ENCODE peak calls at places on chromosomes 6 and 20, in five cellular contexts. W, A, L, G and I are unnamed samples.

GRCh38 chr20:49482621-49483017 is at the start of gene KCNB1:
- DNase-seq in A (peak; percentile 19), G (peak; percentile 6), W (peak; percentile 94), L (no peak), I (no peak)

GRCh38 chr6:137872071-137872470 is 5.0 kb downstream of the TNFAIP3 start:
- DNase-seq in L (no peak), A (no peak), G (peak; percentile 51), W (no peak), I (no peak)

GRCh38 chr20:33684533-33685327 is 1.5 kb downstream of the E2F1 start:
- DNase-seq in G (no peak), A (peak; percentile 74), W (peak; percentile 65), L (no peak), I (no peak)

GRCh38 chr6:17945111-17945510 is 42.3 kb downstream of the KIF13A start:
- DNase-seq in A (no peak), L (no peak), W (no peak), G (no peak), I (no peak)

GRCh38 chr6:138529510-138529909 is 30.2 kb upstream of the NHSL1 start:
- DNase-seq in G (no peak), W (peak; percentile 52), A (no peak), L (no peak), I (no peak)

GRCh38 chr20:41670631-41671030 is 52.5 kb upstream of the CHD6 start:
- DNase-seq in A (no peak), L (no peak), W (no peak), G (no peak), I (no peak)

GRCh38 chr20:19254086-19254821 is 41.8 kb downstream of the SLC24A3 start:
- DNase-seq in A (no peak), G (no peak), W (no peak), L (no peak), I (no peak)

GRCh38 chr6:129744201-129744879 is 34.4 kb upstream of the ARHGAP18 start:
- DNase-seq in A (peak; percentile 37), G (peak; percentile 52), W (peak; percentile 45), L (peak; percentile 76), I (peak; percentile 81)

GRCh38 chr6:144352310-144352709 is 67.2 kb downstream of the UTRN start:
- DNase-seq in L (no peak), G (no peak), A (peak; percentile 70), W (no peak), I (no peak)

GRCh38 chr6:136173519-136174507 is 76.3 kb downstream of the MTFR2 start:
- DNase-seq in G (no peak), L (no peak), A (no peak), W (no peak), I (no peak)

GRCh38 chr6:139028658-139029469 is at the start of gene ABRACL:
- DNase-seq in A (peak; percentile 76), G (peak; percentile 77), W (peak; percentile 48), L (peak; percentile 39), I (peak; percentile 18)

GRCh38 chr6:88449770-88450169 is 283.6 kb upstream of the CNR1 start:
- DNase-seq in A (no peak), G (no peak), L (no peak), W (no peak), I (no peak)

GRCh38 chr6:56579155-56579851 is 63.4 kb downstream of the DST start:
- DNase-seq in L (no peak), W (no peak), A (no peak), G (no peak), I (no peak)

GRCh38 chr6:93917216-93917615 is 497.9 kb upstream of the EPHA7 start:
- DNase-seq in L (no peak), G (no peak), W (no peak), A (no peak), I (no peak)

GRCh38 chr6:7150381-7151064 is 42.8 kb downstream of the RREB1 start:
- DNase-seq in W (peak; percentile 80), A (no peak), G (no peak), L (no peak), I (no peak)

GRCh38 chr6:63899550-63899949 is 263.9 kb downstream of the PHF3 start:
- DNase-seq in W (no peak), A (no peak), G (peak; percentile 75), L (no peak), I (no peak)

GRCh38 chr6:89503641-89504040 is 70.7 kb downstream of the ANKRD6 start:
- DNase-seq in W (no peak), A (no peak), G (no peak), L (no peak), I (no peak)

GRCh38 chr6:5302995-5303622 is 41.8 kb downstream of the FARS2 start:
- DNase-seq in A (peak; percentile 59), W (peak; percentile 88), G (peak; percentile 77), L (peak; percentile 37), I (peak; percentile 9)
- TF ChIP-seq CTCF in A (peak; percentile 74), W (peak; percentile 64), G (peak; percentile 87), L (peak; percentile 84), I (peak; percentile 62)

DNA sequence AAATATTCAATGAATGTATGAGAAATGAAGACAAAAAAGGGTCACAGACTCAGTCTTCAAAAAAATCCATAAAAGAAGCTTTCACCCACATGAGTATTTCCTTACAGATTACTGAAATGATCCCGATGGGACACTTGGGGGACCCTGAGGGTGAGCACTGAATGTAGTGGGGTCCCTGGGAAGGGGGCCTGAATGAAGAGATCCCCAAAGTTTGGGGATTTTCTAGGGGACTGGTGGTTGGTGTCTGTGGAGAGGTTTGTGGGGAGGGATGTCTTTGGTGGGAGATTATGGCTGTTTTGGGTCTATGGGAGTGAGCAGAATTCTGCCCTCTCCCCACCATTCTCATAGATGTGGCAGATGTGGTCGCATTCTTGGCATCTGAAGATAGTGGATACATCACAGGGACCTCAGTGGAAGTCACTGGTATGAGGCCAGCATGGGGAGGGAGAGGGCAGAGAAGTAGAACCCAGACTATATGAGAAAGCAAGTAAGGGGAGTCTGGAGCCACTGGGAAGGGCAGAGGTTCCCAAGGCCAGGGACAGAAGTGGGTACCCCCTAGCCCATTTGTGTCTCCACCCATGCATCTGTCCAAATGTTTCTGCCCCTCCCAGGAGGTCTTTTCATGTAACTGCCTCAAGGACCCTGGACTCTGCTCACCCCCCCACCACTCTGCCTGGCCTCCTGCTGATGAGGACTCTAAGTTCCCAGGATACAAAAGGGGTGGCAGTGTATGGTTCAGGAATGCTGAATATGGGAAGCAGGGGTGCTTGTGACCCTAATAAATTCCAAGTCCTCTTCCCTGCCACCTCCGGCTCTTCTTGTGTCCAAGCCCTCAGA is 1.8 kb downstream of the HSD17B8 start:
- DNase-seq in G (no peak), W (no peak), A (no peak), L (no peak), I (no peak)
- H3K4me3 ChIP-seq in G (no peak overlapping the region), W (peak overlapping the region; percentile 96), A (no peak overlapping the region), L (no peak overlapping the region), I (no peak overlapping the region)

GRCh38 chr6:124339610-124340339 is 536.1 kb downstream of the NKAIN2 start:
- DNase-seq in W (peak; percentile 20), L (no peak), G (no peak), A (no peak), I (no peak)

GRCh38 chr6:124334359-124334758 is 530.7 kb downstream of the NKAIN2 start:
- DNase-seq in W (peak; percentile 18), A (no peak), L (no peak), G (no peak), I (no peak)
- TF ChIP-seq CTCF in W (peak; percentile 21), A (no peak), L (no peak), G (no peak), I (no peak)

GRCh38 chr6:43457643-43458042 is 2.3 kb upstream of the DLK2 start:
- DNase-seq in G (no peak), L (no peak), W (no peak), A (no peak), I (no peak)
- H3K4me3 ChIP-seq in G (no peak overlapping the region), L (no peak overlapping the region), W (no peak overlapping the region), A (no peak overlapping the region), I (no peak overlapping the region)

GRCh38 chr20:44273231-44274215 is 26.4 kb downstream of the GDAP1L1 start:
- DNase-seq in W (no peak), L (no peak), A (no peak), G (no peak), I (no peak)

GRCh38 chr20:44268802-44269201 is 21.7 kb downstream of the GDAP1L1 start:
- DNase-seq in G (no peak), W (no peak), A (no peak), L (no peak), I (no peak)

GRCh38 chr20:44274303-44275017 is 27.4 kb downstream of the GDAP1L1 start:
- DNase-seq in G (no peak), A (no peak), W (no peak), L (no peak), I (no peak)

DNA sequence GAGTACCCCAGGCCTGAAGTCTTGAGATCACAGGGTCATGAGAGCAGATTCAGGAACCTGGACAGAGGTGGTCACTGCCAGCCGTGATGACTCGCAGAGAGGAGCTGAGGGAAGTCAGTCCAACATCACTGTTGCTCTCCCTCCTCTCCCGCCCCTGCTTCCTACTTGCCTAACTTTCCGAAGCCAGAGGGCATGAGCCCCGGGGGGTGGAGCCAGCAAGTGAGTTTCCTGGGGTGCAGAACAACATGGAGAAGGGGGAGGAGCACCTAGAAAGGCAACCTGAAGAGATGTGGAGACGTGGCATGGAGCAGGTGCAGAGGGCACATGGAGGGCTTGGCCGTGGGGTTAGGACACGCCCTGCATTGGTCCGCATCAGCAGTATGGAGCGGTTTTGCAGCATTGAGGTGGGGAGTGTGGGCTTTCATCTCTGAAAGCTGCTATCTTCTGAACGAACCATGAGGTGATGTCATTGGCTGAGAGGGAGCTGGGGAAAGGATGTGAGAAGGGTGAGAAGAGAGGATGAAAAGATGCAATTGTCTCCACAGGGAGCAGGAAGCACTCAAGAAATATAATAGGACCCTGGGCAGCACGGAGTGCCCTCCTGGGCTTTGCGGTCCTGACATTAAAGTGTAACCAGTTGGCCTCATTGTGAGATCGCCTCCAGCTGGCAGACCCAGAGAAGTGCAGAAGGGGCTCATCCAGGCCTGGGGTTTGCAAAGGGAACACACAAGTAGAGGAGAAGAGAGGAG is 25.0 kb downstream of the GDAP1L1 start:
- DNase-seq in A (no peak), W (peak; percentile 77), G (no peak), L (no peak), I (no peak)
- TF ChIP-seq CTCF in A (peak; percentile 63), W (peak; percentile 84), G (peak; percentile 8), L (peak; percentile 32), I (no peak)

GRCh38 chr6:163839296-163839695 is 424.8 kb downstream of the QKI start:
- DNase-seq in A (no peak), L (no peak), W (no peak), G (no peak), I (peak; percentile 29)

GRCh38 chr6:163836916-163837660 is 422.6 kb downstream of the QKI start:
- DNase-seq in W (no peak), G (no peak), L (no peak), A (no peak), I (no peak)

GRCh38 chr6:163835772-163836171 is 421.3 kb downstream of the QKI start:
- DNase-seq in G (no peak), L (no peak), W (no peak), A (no peak), I (no peak)

GRCh38 chr6:163834226-163834970 is 419.9 kb downstream of the QKI start:
- DNase-seq in W (peak; percentile 19), G (no peak), A (no peak), L (no peak), I (no peak)

GRCh38 chr6:163837681-163838431 is 423.3 kb downstream of the QKI start:
- DNase-seq in A (no peak), G (no peak), W (no peak), L (no peak), I (no peak)
- H3K4me3 ChIP-seq in A (no peak overlapping the region), G (no peak overlapping the region), W (no peak overlapping the region), L (peak overlapping the region; percentile 24), I (no peak overlapping the region)